ENCODE peak calls at places on chromosomes 16 and 17, in five cellular contexts. Z, F, V, D and U are unnamed samples.

GRCh38 chr17:29929006-29929543 is 953 bp downstream of the SSH2 start:
- DNase-seq in Z (no peak), F (no peak), V (peak), D (no peak), U (no peak)

GRCh38 chr17:16342979-16343378 is 10.3 kb downstream of the CENPV start:
- DNase-seq in Z (peak), F (no peak), V (no peak), D (no peak), U (no peak)

GRCh38 chr17:78707016-78707415 is 75.1 kb downstream of the CYTH1 start:
- DNase-seq in Z (no peak), F (no peak), V (peak), D (no peak), U (no peak)

GRCh38 chr17:40070895-40071719 is 8.3 kb downstream of the THRA start:
- DNase-seq in Z (no peak), F (no peak), V (peak), D (no peak), U (no peak)

GRCh38 chr17:74725111-74725510 is 11.9 kb upstream of the RAB37 start:
- DNase-seq in Z (no peak), F (no peak), V (no peak), D (no peak), U (no peak)

GRCh38 chr16:19771040-19771439 is 53.0 kb downstream of the IQCK start:
- DNase-seq in Z (no peak), F (no peak), V (no peak), D (no peak), U (no peak)

GRCh38 chr17:34579017-34579946 is at the start of gene TMEM132E:
- DNase-seq in Z (peak), F (no peak), V (peak), D (peak), U (no peak)

GRCh38 chr16:80580109-80580832 is 39.5 kb downstream of the DYNLRB2 start:
- DNase-seq in Z (peak), F (peak), V (peak), D (no peak), U (no peak)

GRCh38 chr16:58443783-58444182 is 51.5 kb downstream of the GINS3 start:
- DNase-seq in Z (no peak), F (no peak), V (no peak), D (no peak), U (no peak)

GRCh38 chr17:7312432-7313027 is 2.6 kb downstream of the GPS2 start:
- DNase-seq in Z (no peak), F (no peak), V (no peak), D (no peak), U (no peak)

GRCh38 chr17:64171041-64171440 is 41.1 kb upstream of the ERN1 start:
- DNase-seq in Z (no peak), F (no peak), V (peak), D (no peak), U (no peak)

GRCh38 chr17:7440823-7441174 is 1.5 kb downstream of the FGF11 start:
- DNase-seq in Z (no peak), F (no peak), V (no peak), D (no peak), U (no peak)

GRCh38 chr16:74608944-74609343 is 2.0 kb upstream of the GLG1 start:
- DNase-seq in Z (no peak), F (no peak), V (no peak), D (no peak), U (no peak)

GRCh38 chr16:8936421-8936820 is 27.3 kb downstream of the USP7 start:
- DNase-seq in Z (peak), F (peak), V (peak), D (no peak), U (no peak)

GRCh38 chr17:8742274-8742673 is 2.4 kb downstream of the CCDC42 start:
- DNase-seq in Z (no peak), F (no peak), V (no peak), D (no peak), U (no peak)

GRCh38 chr16:23282508-23282907 is 19.6 kb upstream of the SCNN1B start:
- DNase-seq in Z (no peak), F (no peak), V (no peak), D (no peak), U (no peak)

GRCh38 chr16:82157836-82158235 is 12.2 kb downstream of the MPHOSPH6 start:
- DNase-seq in Z (no peak), F (no peak), V (no peak), D (no peak), U (no peak)

GRCh38 chr17:7667616-7668406 is 17.1 kb downstream of the ATP1B2 start:
- DNase-seq in Z (no peak), F (no peak), V (no peak), D (no peak), U (no peak)

GRCh38 chr17:70405492-70406220 is 236.3 kb downstream of the KCNJ2 start:
- DNase-seq in Z (peak), F (peak), V (peak), D (no peak), U (peak)

GRCh38 chr17:9568004-9568403 is 7.6 kb downstream of the STX8 start:
- DNase-seq in Z (no peak), F (no peak), V (no peak), D (no peak), U (no peak)

GRCh38 chr16:84115919-84116719 is 623 bp downstream of the MBTPS1 start:
- DNase-seq in Z (peak), F (no peak), V (peak), D (no peak), U (no peak)

GRCh38 chr17:69501591-69502468 is 87.3 kb downstream of the MAP2K6 start:
- DNase-seq in Z (peak), F (peak), V (peak), D (no peak), U (peak)

GRCh38 chr17:62093188-62094155 is 28.4 kb upstream of the MED13 start:
- DNase-seq in Z (peak), F (peak), V (peak), D (no peak), U (peak)

GRCh38 chr16:27326738-27327585 is 13.2 kb downstream of the IL4R start:
- DNase-seq in Z (peak), F (peak), V (peak), D (peak), U (peak)
- TF ChIP-seq CTCF in Z (no peak), F (no peak), V (no peak), D (no peak), U (no peak)

DNA sequence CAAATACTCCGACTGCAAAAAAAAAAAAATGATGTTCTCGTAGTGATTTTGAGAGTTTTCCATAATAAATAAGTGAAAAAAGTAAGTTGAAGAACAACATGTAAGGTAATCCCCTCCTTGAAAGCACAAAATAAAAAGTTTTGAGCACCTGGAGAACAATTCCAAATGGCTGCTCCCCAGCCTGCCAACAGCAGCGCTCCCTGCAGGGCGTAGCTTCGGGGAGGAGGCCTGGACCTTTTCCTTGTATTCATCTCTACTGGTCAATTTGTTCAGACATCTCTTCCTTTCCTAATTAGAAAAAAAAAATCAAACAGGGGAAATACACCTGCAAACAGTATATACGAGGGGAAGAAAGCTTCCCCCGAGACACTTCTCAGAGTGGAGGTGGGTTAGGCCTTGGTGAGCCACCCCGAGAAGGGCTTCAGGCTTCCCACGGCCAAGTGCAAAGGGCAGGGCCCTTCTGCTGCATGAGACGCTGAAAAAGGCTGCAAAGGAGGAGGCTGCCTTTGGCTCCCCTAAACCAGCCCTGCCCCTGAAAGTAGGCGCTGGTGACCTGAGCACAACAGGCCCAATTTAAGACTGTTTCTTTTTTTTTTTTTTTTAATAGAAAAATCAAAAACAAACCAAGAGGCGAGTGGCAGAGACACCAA is 193.2 kb upstream of the FOXF1 start:
- DNase-seq in Z (no peak), F (no peak), V (no peak), D (no peak), U (no peak)
- TF ChIP-seq CTCF in Z (no peak), F (no peak), V (no peak), D (no peak), U (no peak)

GRCh38 chr16:88346680-88347505 is 35.9 kb upstream of the ZNF469 start:
- DNase-seq in Z (no peak), F (no peak), V (no peak), D (no peak), U (no peak)

GRCh38 chr16:88349903-88350900 is 32.6 kb upstream of the ZNF469 start:
- DNase-seq in Z (no peak), F (no peak), V (no peak), D (no peak), U (no peak)

GRCh38 chr16:88347656-88348376 is 34.9 kb upstream of the ZNF469 start:
- DNase-seq in Z (no peak), F (no peak), V (no peak), D (no peak), U (no peak)

GRCh38 chr16:88349153-88349902 is 33.4 kb upstream of the ZNF469 start:
- DNase-seq in Z (no peak), F (no peak), V (no peak), D (no peak), U (no peak)

GRCh38 chr16:88348377-88349152 is 34.2 kb upstream of the ZNF469 start:
- DNase-seq in Z (no peak), F (no peak), V (no peak), D (no peak), U (no peak)
- TF ChIP-seq CTCF in Z (no peak), F (no peak), V (no peak), D (no peak), U (no peak)

GRCh38 chr17:3909257-3909656 is 7.0 kb downstream of the P2RX1 start:
- DNase-seq in Z (no peak), F (no peak), V (no peak), D (no peak), U (no peak)

GRCh38 chr17:3910420-3911270 is 5.6 kb downstream of the P2RX1 start:
- DNase-seq in Z (no peak), F (no peak), V (no peak), D (no peak), U (no peak)

GRCh38 chr17:3906881-3907280 is 9.4 kb downstream of the P2RX1 start:
- DNase-seq in Z (no peak), F (no peak), V (no peak), D (no peak), U (no peak)

GRCh38 chr17:3905017-3905486 is 11.2 kb downstream of the P2RX1 start:
- DNase-seq in Z (no peak), F (no peak), V (no peak), D (no peak), U (no peak)

DNA sequence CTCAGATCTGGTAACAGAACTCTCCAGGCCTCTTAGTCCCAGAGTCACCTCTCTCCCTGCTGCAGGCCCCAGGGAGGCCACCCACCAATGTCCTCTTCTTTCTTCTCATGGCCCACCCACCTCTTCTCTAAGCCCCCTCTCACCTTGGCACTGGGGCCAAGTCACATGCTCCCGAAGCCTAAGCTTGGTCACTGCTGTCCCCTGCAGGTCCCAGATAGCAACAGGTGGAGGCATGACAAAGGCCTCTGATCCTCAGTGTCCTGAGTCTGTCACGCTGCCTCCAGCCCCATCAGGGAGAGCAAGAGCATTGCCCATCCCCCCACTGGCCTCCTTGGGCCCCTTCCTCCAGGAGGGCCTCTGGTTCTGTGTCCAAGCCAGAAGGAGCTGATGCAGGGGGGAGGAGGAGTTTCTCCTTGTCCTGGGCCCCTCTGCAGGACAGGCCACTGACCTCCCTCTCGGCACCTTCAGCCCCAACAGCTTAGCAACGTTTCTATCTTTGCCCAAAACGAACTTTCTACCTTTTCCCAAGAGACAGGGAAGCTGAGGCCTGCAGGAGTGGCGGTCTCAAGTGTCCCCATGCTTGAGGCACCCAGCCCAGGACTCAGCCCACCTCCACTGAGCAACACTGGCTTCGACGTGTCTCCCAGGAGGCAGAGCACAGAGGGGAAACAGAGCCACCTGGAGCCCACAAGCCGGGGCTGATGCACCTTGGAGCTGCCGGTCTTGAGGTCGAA is 8.6 kb downstream of the P2RX1 start:
- DNase-seq in Z (no peak), F (no peak), V (peak), D (no peak), U (no peak)
- TF ChIP-seq CTCF in Z (peak), F (peak), V (peak), D (no peak), U (peak)